ENCODE peak calls at places on chromosomes 16 and 17, in five cellular contexts. H is mammary epithelial cell, M is body of pancreas, X is heart left ventricle, O is left lung. U is an unnamed sample.

GRCh38 chr17:28467456-28468025 is 5.9 kb upstream of the SLC13A2 start:
- DNase-seq in H (peak), M (no peak), X (no peak), O (no peak), U (peak)

GRCh38 chr16:54503436-54503835 is 216.8 kb upstream of the IRX3 start:
- DNase-seq in H (no peak), M (no peak), X (no peak), O (no peak), U (peak)

GRCh38 chr16:66717112-66717675 is 20.7 kb upstream of the CMTM4 start:
- DNase-seq in H (no peak), M (no peak), X (no peak), O (no peak), U (no peak)

GRCh38 chr16:49019826-49020401 is 261.7 kb downstream of the CBLN1 start:
- DNase-seq in H (no peak), M (no peak), X (no peak), O (no peak), U (no peak)

GRCh38 chr17:59769891-59770290 is 62.4 kb downstream of the VMP1 start:
- DNase-seq in H (peak), M (no peak), X (no peak), O (no peak), U (no peak)

GRCh38 chr17:51487947-51488346 is 227.6 kb downstream of the UTP18 start:
- DNase-seq in H (peak), M (peak), X (no peak), O (no peak), U (no peak)

GRCh38 chr17:13074026-13074425 is 56.2 kb upstream of the ELAC2 start:
- DNase-seq in H (peak), M (no peak), X (no peak), O (no peak), U (peak)

GRCh38 chr17:7845359-7846062 is 9.4 kb upstream of the TMEM88 start:
- DNase-seq in H (no peak), M (no peak), X (no peak), O (no peak), U (no peak)

GRCh38 chr17:8941520-8941919 is 24.0 kb downstream of the PIK3R5 start:
- DNase-seq in H (no peak), M (no peak), X (no peak), O (no peak), U (no peak)

GRCh38 chr17:75652934-75653549 is 13.9 kb downstream of the RECQL5 start:
- DNase-seq in H (no peak), M (no peak), X (no peak), O (no peak), U (peak)

GRCh38 chr16:67562526-67562917 is at the start of gene CTCF:
- DNase-seq in H (peak), M (peak), X (peak), O (peak), U (peak)

GRCh38 chr17:19769946-19770652 is 22.0 kb upstream of the ALDH3A1 start:
- DNase-seq in H (no peak), M (no peak), X (no peak), O (no peak), U (peak)

GRCh38 chr16:10979717-10980601 is 35.6 kb downstream of the CLEC16A start:
- DNase-seq in H (peak), M (no peak), X (no peak), O (peak), U (peak)

GRCh38 chr16:51150159-51150893 is 744 bp downstream of the SALL1 start:
- DNase-seq in H (no peak), M (no peak), X (no peak), O (no peak), U (no peak)

GRCh38 chr17:39753514-39754160 is 15.9 kb downstream of the GRB7 start:
- DNase-seq in H (no peak), M (peak), X (peak), O (peak), U (no peak)

GRCh38 chr16:88264641-88265285 is 118.0 kb upstream of the ZNF469 start:
- DNase-seq in H (peak), M (peak), X (peak), O (peak), U (peak)

GRCh38 chr17:31492880-31493655 is 101.6 kb downstream of the RAB11FIP4 start:
- DNase-seq in H (no peak), M (no peak), X (peak), O (peak), U (no peak)

GRCh38 chr17:8250101-8250500 is 1.0 kb downstream of the PFAS start:
- DNase-seq in H (peak), M (no peak), X (no peak), O (no peak), U (no peak)

GRCh38 chr17:1111599-1112443 is 68.0 kb downstream of the ABR start:
- DNase-seq in H (no peak), M (no peak), X (peak), O (no peak), U (no peak)

GRCh38 chr16:30958164-30959083 is 870 bp downstream of the SETD1A start:
- DNase-seq in H (peak), M (peak), X (peak), O (no peak), U (peak)

GRCh38 chr17:66675273-66675990 is 159.5 kb upstream of the CACNG5 start:
- DNase-seq in H (no peak), M (no peak), X (no peak), O (no peak), U (no peak)

GRCh38 chr16:67055712-67056487 is 27.0 kb downstream of the CBFB start:
- DNase-seq in H (peak), M (no peak), X (no peak), O (no peak), U (peak)

GRCh38 chr16:1356061-1356900 is 4.5 kb downstream of the GNPTG start:
- DNase-seq in H (no peak), M (no peak), X (no peak), O (no peak), U (no peak)

GRCh38 chr17:39761861-39762496 is 24.2 kb downstream of the GRB7 start:
- DNase-seq in H (no peak), M (no peak), X (no peak), O (no peak), U (no peak)

GRCh38 chr16:72785886-72786285 is 262.0 kb downstream of the ZFHX3 start:
- DNase-seq in H (no peak), M (no peak), X (no peak), O (no peak), U (peak)

GRCh38 chr17:81040791-81041337 is 5.9 kb downstream of the BAIAP2 start:
- DNase-seq in H (no peak), M (no peak), X (no peak), O (no peak), U (peak)

GRCh38 chr16:46974352-46974751 is 878 bp upstream of the DNAJA2 start:
- DNase-seq in H (no peak), M (no peak), X (no peak), O (no peak), U (peak)

GRCh38 chr17:50638851-50639767 is 4.4 kb downstream of the ABCC3 start:
- DNase-seq in H (peak), M (peak), X (peak), O (peak), U (peak)

GRCh38 chr16:25151996-25152395 is 40.5 kb downstream of the LCMT1 start:
- DNase-seq in H (peak), M (no peak), X (no peak), O (no peak), U (peak)

GRCh38 chr16:64687796-64688195 is 434.1 kb downstream of the CDH11 start:
- DNase-seq in H (no peak), M (no peak), X (no peak), O (no peak), U (no peak)

GRCh38 chr16:1449201-1449788 is 4.9 kb upstream of the CCDC154 start:
- DNase-seq in H (no peak), M (no peak), X (no peak), O (no peak), U (no peak)

GRCh38 chr17:46771601-46772012 is 46.9 kb downstream of the WNT3 start:
- DNase-seq in H (no peak), M (peak), X (peak), O (no peak), U (no peak)

GRCh38 chr17:42010898-42011516 is 6.2 kb downstream of the DNAJC7 start:
- DNase-seq in H (peak), M (peak), X (no peak), O (no peak), U (peak)

GRCh38 chr17:57009737-57010445 is 32.0 kb downstream of the SCPEP1 start:
- DNase-seq in H (peak), M (peak), X (peak), O (no peak), U (peak)

GRCh38 chr16:68893710-68894705 is 50.7 kb downstream of the TANGO6 start:
- DNase-seq in H (no peak), M (peak), X (peak), O (no peak), U (peak)

GRCh38 chr17:39668141-39668924 is at the start of gene PNMT:
- DNase-seq in H (peak), M (peak), X (peak), O (peak), U (peak)

DNA sequence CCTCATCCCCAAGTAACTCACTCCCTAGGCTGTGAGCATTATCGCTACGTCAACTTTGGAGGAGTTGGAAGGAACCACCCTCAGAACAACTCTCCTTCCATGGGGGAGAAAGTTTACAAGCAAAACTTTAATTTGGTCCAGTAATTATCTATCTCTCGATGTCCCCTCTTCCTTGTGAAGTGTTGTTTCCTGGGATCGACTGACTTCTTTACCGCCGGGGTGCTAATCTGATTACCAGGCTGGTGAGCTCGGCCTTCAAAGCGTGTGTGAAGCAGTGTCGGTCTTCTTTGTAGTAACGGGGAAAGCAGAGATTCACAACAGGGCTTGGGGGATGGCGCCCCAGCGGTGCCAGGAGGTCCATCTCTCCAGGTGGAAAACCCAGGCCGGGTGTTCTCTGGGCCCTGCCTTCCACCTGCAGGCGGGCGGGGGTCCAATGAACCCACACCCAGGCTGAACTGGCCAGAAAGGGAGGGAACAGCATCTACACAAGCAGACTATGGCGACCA is 14.5 kb upstream of the FOXF1 start:
- DNase-seq in H (no peak), M (no peak), X (no peak), O (no peak), U (no peak)
- H3K4me3 ChIP-seq in H (no peak), M (no peak), X (no peak), O (peak), U (no peak)

DNA sequence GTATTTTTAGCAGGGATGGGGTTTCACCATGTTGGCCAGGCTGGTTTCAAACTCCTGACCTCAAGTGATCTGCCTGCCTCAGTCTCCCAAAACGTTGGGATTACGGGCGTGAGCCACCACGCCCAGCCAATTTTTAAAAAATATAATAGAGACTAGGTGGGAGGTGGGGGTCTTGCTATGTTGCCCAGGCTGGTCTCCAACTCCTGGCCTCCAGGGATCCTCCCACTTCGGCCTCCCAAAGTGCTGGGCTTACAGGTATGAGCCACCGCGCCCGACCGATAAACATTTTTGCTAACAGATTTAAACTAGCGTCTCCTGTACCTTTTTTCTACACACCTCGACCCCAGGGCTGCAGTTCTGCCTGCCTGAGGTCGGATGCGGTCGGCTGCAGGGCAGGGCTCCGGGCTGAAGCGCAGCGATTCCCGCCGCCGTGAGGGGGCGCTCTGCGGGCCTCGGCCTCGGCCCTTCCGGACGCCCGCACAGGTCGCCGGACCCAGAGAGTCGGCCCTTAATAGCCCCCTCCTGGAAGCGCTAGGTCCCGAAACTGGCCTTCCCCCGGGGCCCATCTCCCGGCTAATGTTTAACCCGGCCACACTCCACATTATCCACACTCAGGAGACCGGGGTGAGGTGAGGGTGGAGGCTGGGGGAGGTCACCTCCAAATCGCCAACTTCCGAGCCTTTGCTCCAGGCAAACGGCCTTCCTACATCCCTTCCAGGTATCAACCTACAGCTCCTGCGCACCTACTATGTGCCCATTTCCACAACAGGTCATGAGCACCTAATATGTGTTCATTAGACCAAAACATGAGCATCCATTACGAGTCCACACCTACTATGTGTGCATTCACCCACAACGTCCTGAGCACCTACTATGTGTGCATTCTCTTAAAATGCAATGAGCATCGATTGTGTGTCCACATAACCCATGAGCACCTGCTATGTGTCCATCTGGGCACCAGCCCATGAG is 2.0 kb upstream of the GLIS2 start:
- DNase-seq in H (no peak), M (peak), X (no peak), O (peak), U (peak)
- TF ChIP-seq CTCF in H (peak), M (peak), X (peak), O (peak), U (peak)

GRCh38 chr17:48503747-48504146 is 27.1 kb downstream of the HOXB1 start:
- DNase-seq in H (no peak), M (no peak), X (no peak), O (no peak), U (no peak)

GRCh38 chr17:48506246-48506645 is 24.6 kb downstream of the HOXB1 start:
- DNase-seq in H (no peak), M (no peak), X (no peak), O (no peak), U (no peak)

GRCh38 chr17:48504953-48505352 is 25.9 kb downstream of the HOXB1 start:
- DNase-seq in H (no peak), M (no peak), X (no peak), O (no peak), U (no peak)

GRCh38 chr17:48502901-48503300 is 27.9 kb downstream of the HOXB1 start:
- DNase-seq in H (no peak), M (no peak), X (no peak), O (no peak), U (no peak)

GRCh38 chr17:48505788-48506187 is 25.0 kb downstream of the HOXB1 start:
- DNase-seq in H (peak), M (no peak), X (no peak), O (no peak), U (peak)
- H3K4me3 ChIP-seq in H (no peak), M (no peak), X (no peak), O (no peak), U (no peak)

GRCh38 chr16:56357765-56358322 is 67.5 kb downstream of the AMFR start:
- DNase-seq in H (no peak), M (no peak), X (no peak), O (no peak), U (no peak)
- TF ChIP-seq CTCF in H (no peak), M (no peak), X (no peak), O (no peak), U (no peak)

U was measured in fibroblast of the aortic adventitia.